ENCODE peak calls at places on chromosomes 3 and 15, in seven cellular contexts. C is NCI-H1092; R is left cardiac atrium; S is activated T-helper 2 cell treated with anti-CD3 and anti-CD28 coated beads, Interferon-gamma antibody, Interleukin-2, Interleukin-4, amounts not matched to agents 10 μg/mL and 5 μg/mL and 100 μg/mL, durations not matched to agents 14 hours and 24 hours and 36 hours; Z is tibial nerve; E is HFFc6; I is fibroblast of the conjunctiva. G is an unnamed sample.

GRCh38 chr15:88513195-88513594 is 33.3 kb downstream of the DET1 start:
- DNase-seq in E (peak; percentile 78), Z (no peak), I (no peak), C (no peak), S (no peak), R (no peak), G (no peak)

GRCh38 chr3:196998966-196999760 is 30.5 kb downstream of the MELTF start:
- DNase-seq in S (no peak), E (no peak), Z (no peak), I (no peak), R (no peak), C (no peak), G (no peak)

GRCh38 chr3:45890405-45890804 is 4.1 kb downstream of the CCR9 start:
- DNase-seq in Z (peak; percentile 8), C (no peak), R (no peak), E (no peak), S (no peak), I (no peak), G (no peak)

GRCh38 chr3:120683671-120684301 is 1.7 kb upstream of the HGD start:
- DNase-seq in E (no peak), R (no peak), I (no peak), C (no peak), Z (no peak), S (no peak), G (no peak)

GRCh38 chr3:3110299-3110630 is at the start of gene IL5RA:
- DNase-seq in E (no peak), I (no peak), Z (no peak), C (peak; percentile 8), S (no peak), R (no peak), G (no peak)

GRCh38 chr3:37025562-37026335 is 32.4 kb downstream of the MLH1 start:
- DNase-seq in C (no peak), E (no peak), Z (no peak), R (no peak), S (no peak), I (no peak), G (no peak)

GRCh38 chr3:124552224-124552623 is 178.0 kb upstream of the UMPS start:
- DNase-seq in R (no peak), S (no peak), E (no peak), I (no peak), Z (no peak), C (peak; percentile 21), G (no peak)

GRCh38 chr3:156033428-156033827 is 87.0 kb upstream of the KCNAB1 start:
- DNase-seq in C (no peak), S (no peak), Z (no peak), R (no peak), I (no peak), E (no peak), G (no peak)

GRCh38 chr15:40441012-40441735 is 421 bp downstream of the BAHD1 start:
- DNase-seq in C (no peak), E (peak; percentile 7), Z (no peak), R (no peak), I (no peak), S (no peak), G (no peak)

GRCh38 chr15:97728791-97729190 is 231.7 kb upstream of the ARRDC4 start:
- DNase-seq in C (no peak), S (no peak), I (no peak), Z (no peak), R (peak; percentile 30), E (no peak), G (peak; percentile 3)

GRCh38 chr3:66633564-66633963 is 132.7 kb upstream of the LRIG1 start:
- DNase-seq in I (no peak), E (no peak), Z (no peak), S (no peak), C (no peak), R (no peak), G (no peak)

GRCh38 chr3:197889204-197889930 is 60.6 kb upstream of the RPL35A start:
- DNase-seq in C (no peak), E (no peak), S (no peak), Z (no peak), R (no peak), I (no peak), G (no peak)

GRCh38 chr3:81622395-81622794 is 139.1 kb downstream of the GBE1 start:
- DNase-seq in Z (no peak), E (peak; percentile 11), S (no peak), I (no peak), C (no peak), R (no peak), G (no peak)

GRCh38 chr15:89556413-89557262 is 18.6 kb upstream of the TICRR start:
- DNase-seq in S (no peak), Z (peak; percentile 73), E (peak; percentile 65), R (peak; percentile 31), C (peak; percentile 27), I (peak; percentile 67), G (peak; percentile 10)

GRCh38 chr3:171526869-171527268 is 66.7 kb upstream of the TNIK start:
- DNase-seq in I (peak; percentile 56), S (no peak), E (peak; percentile 74), Z (no peak), R (no peak), C (no peak), G (no peak)

GRCh38 chr15:99906793-99907192 is 173.6 kb upstream of the LYSMD4 start:
- DNase-seq in R (no peak), S (no peak), I (no peak), E (no peak), C (no peak), Z (no peak), G (no peak)

GRCh38 chr3:115698851-115699535 is 75.7 kb downstream of the GAP43 start:
- DNase-seq in S (no peak), I (no peak), Z (no peak), R (no peak), E (no peak), C (peak; percentile 48), G (no peak)